ENCODE peak calls at places on chromosome 14, in ten cellular contexts. A is A673, Z is GM13977, X is neural crest cell, V is B cell, E is breast epithelium, K is bronchial epithelial cell, R is mucosa of descending colon, U is HFFc6, N is fibroblast of the aortic adventitia. H is an unnamed sample.

GRCh38 chr14:66003082-66003740 is 483.0 kb upstream of the CCDC196 start:
- DNase-seq in V (no peak), N (no peak), A (no peak), X (no peak), U (no peak), Z (no peak), R (no peak), K (peak), E (no peak), H (no peak)

GRCh38 chr14:23095196-23096108 is at the start of gene C14orf119:
- DNase-seq in A (peak), R (peak), X (no peak), E (peak), N (peak), U (peak), Z (peak), V (peak), K (peak), H (peak)

GRCh38 chr14:100677152-100677924 is 49.4 kb upstream of the DLK1 start:
- DNase-seq in U (peak), A (peak), R (no peak), E (no peak), V (no peak), X (no peak), K (no peak), Z (no peak), N (peak), H (no peak)

GRCh38 chr14:32049361-32050103 is 27.6 kb upstream of the ARHGAP5 start:
- DNase-seq in X (no peak), U (no peak), K (no peak), A (no peak), Z (no peak), V (peak), E (no peak), R (no peak), N (no peak), H (no peak)

GRCh38 chr14:55160989-55161388 is 30.4 kb downstream of the DLGAP5 start:
- DNase-seq in E (no peak), N (peak), A (peak), X (no peak), V (peak), U (peak), Z (peak), R (no peak), K (peak), H (no peak)

GRCh38 chr14:44700694-44701093 is 193.6 kb upstream of the FSCB start:
- DNase-seq in R (no peak), E (no peak), Z (no peak), A (no peak), V (no peak), N (no peak), X (no peak), K (no peak), U (no peak), H (no peak)

GRCh38 chr14:101780887-101781239 is 19.4 kb downstream of the PPP2R5C start:
- DNase-seq in Z (no peak), R (no peak), U (no peak), A (no peak), E (no peak), X (no peak), K (no peak), V (peak), N (no peak), H (peak)

GRCh38 chr14:38129705-38130104 is 78.0 kb upstream of the SSTR1 start:
- DNase-seq in V (no peak), A (no peak), E (no peak), U (no peak), K (no peak), X (no peak), N (no peak), Z (no peak), R (no peak), H (no peak)

GRCh38 chr14:36955376-36955775 is 217.0 kb downstream of the SLC25A21 start:
- DNase-seq in U (no peak), A (no peak), E (no peak), K (no peak), R (no peak), Z (no peak), V (no peak), N (no peak), X (no peak), H (no peak)

GRCh38 chr14:23077962-23078361 is 17.0 kb downstream of the ACIN1 start:
- DNase-seq in N (no peak), R (no peak), V (no peak), A (no peak), X (no peak), K (no peak), E (no peak), U (no peak), Z (no peak), H (no peak)

GRCh38 chr14:38003746-38004609 is 203.7 kb upstream of the SSTR1 start:
- DNase-seq in R (no peak), E (no peak), A (no peak), N (no peak), Z (no peak), X (no peak), V (no peak), K (no peak), U (no peak), H (no peak)

GRCh38 chr14:94342334-94342934 is 19.3 kb upstream of the SERPINA6 start:
- DNase-seq in V (no peak), N (peak), X (no peak), K (peak), U (peak), E (peak), Z (no peak), A (peak), R (peak), H (no peak)

GRCh38 chr14:66009104-66009503 is 477.1 kb upstream of the CCDC196 start:
- DNase-seq in V (no peak), K (peak), X (no peak), N (peak), A (peak), U (peak), R (peak), Z (no peak), E (no peak), H (no peak)

GRCh38 chr14:22977684-22978486 is 4.5 kb downstream of the AJUBA start:
- DNase-seq in U (peak), E (peak), K (peak), Z (no peak), R (peak), V (no peak), N (peak), A (no peak), X (peak), H (peak)

GRCh38 chr14:76089575-76089974 is 62.1 kb upstream of the GPATCH2L start:
- DNase-seq in N (no peak), R (no peak), E (no peak), V (no peak), U (no peak), A (no peak), X (no peak), K (no peak), Z (no peak), H (no peak)

GRCh38 chr14:105529506-105530445 is 3.4 kb downstream of the TMEM121 start:
- DNase-seq in U (no peak), R (peak), X (no peak), K (no peak), N (no peak), V (peak), E (no peak), A (no peak), Z (peak), H (no peak)

GRCh38 chr14:31543969-31544799 is 17.0 kb upstream of the NUBPL start:
- DNase-seq in K (no peak), A (no peak), V (no peak), E (no peak), N (peak), Z (no peak), U (peak), X (no peak), R (no peak), H (no peak)

GRCh38 chr14:26597136-26598080 is at the start of gene NOVA1:
- DNase-seq in U (no peak), A (no peak), R (peak), X (peak), N (peak), Z (no peak), V (no peak), K (no peak), E (no peak), H (peak)

GRCh38 chr14:102078344-102078743 is 8.5 kb downstream of the HSP90AA1 start:
- DNase-seq in R (no peak), N (no peak), K (no peak), E (no peak), A (no peak), X (no peak), U (no peak), V (no peak), Z (no peak), H (no peak)

GRCh38 chr14:32329146-32329545 is at the start of gene AKAP6:
- DNase-seq in N (no peak), V (no peak), E (no peak), K (no peak), R (no peak), X (peak), U (no peak), Z (no peak), A (no peak), H (no peak)

GRCh38 chr14:64729386-64730060 is 25.3 kb downstream of the PLEKHG3 start:
- DNase-seq in U (no peak), Z (no peak), X (no peak), E (no peak), V (no peak), R (no peak), N (no peak), A (no peak), K (no peak), H (no peak)

GRCh38 chr14:104239185-104239775 is 100.9 kb downstream of the KIF26A start:
- DNase-seq in K (no peak), U (no peak), Z (no peak), E (no peak), X (no peak), V (no peak), R (no peak), N (no peak), A (no peak), H (no peak)

DNA sequence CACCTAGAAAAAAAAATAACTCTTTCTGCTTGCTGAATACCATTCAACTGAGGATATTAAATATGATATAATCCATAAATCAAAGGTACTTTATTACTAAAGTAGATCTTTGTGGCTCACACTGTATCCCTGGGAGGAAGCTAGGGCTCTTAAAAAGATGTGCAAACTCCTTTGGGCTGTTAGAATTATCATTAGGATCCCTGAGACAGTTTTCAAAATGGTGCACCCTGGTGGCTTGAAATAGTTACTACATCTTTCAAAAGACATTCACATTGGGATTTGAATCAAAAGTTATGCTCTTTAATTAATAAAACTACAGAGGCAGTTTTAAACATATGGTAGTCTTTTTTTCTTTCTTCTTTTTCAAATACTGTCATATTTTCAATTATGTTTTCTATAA is 228.5 kb upstream of the G2E3 start:
- DNase-seq in V (no peak), N (no peak), Z (no peak), X (no peak), U (no peak), A (peak), K (peak), E (no peak), R (no peak), H (no peak)
- TF ChIP-seq CTCF in V (peak), N (peak), Z (peak), X (peak), U (peak), A (peak), K (no peak), E (no peak), R (no peak), H (peak)

DNA sequence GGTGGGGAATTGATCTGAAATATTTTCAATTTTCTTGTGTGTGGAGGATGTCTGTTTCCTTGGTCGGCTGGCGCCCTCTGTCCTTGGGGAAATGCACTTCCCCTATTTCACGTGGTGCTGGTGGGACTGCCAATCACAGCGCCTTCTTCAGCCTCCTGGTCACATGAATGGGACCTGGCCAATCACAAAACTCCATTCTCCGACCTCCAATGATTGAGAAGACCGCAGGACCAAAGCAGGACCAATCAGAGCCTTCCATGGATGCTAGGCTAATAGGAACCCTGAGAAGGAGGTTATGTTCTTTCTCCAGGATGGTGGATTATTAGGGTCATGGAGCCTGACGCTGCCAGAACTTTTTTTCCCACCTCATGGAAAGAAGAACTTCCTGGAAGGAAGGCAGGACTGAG is 188.7 kb downstream of the TTC8 start:
- DNase-seq in X (no peak), R (peak), U (peak), E (no peak), N (peak), K (peak), V (no peak), Z (no peak), A (peak), H (no peak)
- TF ChIP-seq CTCF in X (peak), R (peak), U (peak), E (no peak), N (peak), K (peak), V (no peak), Z (peak), A (peak), H (no peak)

GRCh38 chr14:68941820-68942219 is 37.3 kb downstream of the ACTN1 start:
- DNase-seq in K (peak), V (no peak), R (no peak), A (peak), N (peak), U (peak), E (peak), Z (no peak), X (no peak), H (peak)
- TF ChIP-seq CTCF in K (peak), V (no peak), R (no peak), A (peak), N (peak), U (peak), E (peak), Z (no peak), X (no peak), H (no peak)

GRCh38 chr14:73231874-73232851 is 5.1 kb upstream of the PAPLN start:
- DNase-seq in U (no peak), A (no peak), N (no peak), Z (peak), V (no peak), K (no peak), X (no peak), E (no peak), R (no peak), H (peak)
- TF ChIP-seq CTCF in U (peak), A (no peak), N (peak), Z (peak), V (peak), K (peak), X (peak), E (no peak), R (no peak), H (peak)

GRCh38 chr14:51398898-51399297 is 158.9 kb downstream of the TMX1 start:
- DNase-seq in X (no peak), A (no peak), U (peak), R (no peak), N (peak), K (peak), E (no peak), Z (no peak), V (no peak), H (no peak)
- TF ChIP-seq CTCF in X (no peak), A (no peak), U (peak), R (no peak), N (peak), K (peak), E (no peak), Z (no peak), V (no peak), H (no peak)

GRCh38 chr14:70638416-70638815 is 3.3 kb upstream of the TTC9 start:
- DNase-seq in V (no peak), N (no peak), E (no peak), R (no peak), A (peak), U (no peak), X (no peak), Z (no peak), K (no peak), H (no peak)

GRCh38 chr14:70644016-70644415 is 2.3 kb downstream of the TTC9 start:
- DNase-seq in K (no peak), A (no peak), V (no peak), E (no peak), X (no peak), Z (no peak), R (no peak), N (no peak), U (no peak), H (no peak)

GRCh38 chr14:70642313-70643235 is 858 bp downstream of the TTC9 start:
- DNase-seq in X (peak), V (peak), Z (peak), E (no peak), R (no peak), A (peak), N (no peak), K (no peak), U (no peak), H (peak)

GRCh38 chr14:70641548-70642312 is at the start of gene TTC9:
- DNase-seq in E (no peak), N (no peak), R (no peak), U (no peak), K (no peak), X (peak), V (peak), Z (peak), A (peak), H (peak)

GRCh38 chr14:70640938-70641547 is 673 bp upstream of the TTC9 start:
- DNase-seq in X (no peak), R (peak), A (no peak), V (peak), Z (peak), E (no peak), K (peak), U (no peak), N (peak), H (peak)
- TF ChIP-seq CTCF in X (no peak), R (no peak), A (no peak), V (no peak), Z (peak), E (no peak), K (no peak), U (no peak), N (no peak), H (no peak)

DNA sequence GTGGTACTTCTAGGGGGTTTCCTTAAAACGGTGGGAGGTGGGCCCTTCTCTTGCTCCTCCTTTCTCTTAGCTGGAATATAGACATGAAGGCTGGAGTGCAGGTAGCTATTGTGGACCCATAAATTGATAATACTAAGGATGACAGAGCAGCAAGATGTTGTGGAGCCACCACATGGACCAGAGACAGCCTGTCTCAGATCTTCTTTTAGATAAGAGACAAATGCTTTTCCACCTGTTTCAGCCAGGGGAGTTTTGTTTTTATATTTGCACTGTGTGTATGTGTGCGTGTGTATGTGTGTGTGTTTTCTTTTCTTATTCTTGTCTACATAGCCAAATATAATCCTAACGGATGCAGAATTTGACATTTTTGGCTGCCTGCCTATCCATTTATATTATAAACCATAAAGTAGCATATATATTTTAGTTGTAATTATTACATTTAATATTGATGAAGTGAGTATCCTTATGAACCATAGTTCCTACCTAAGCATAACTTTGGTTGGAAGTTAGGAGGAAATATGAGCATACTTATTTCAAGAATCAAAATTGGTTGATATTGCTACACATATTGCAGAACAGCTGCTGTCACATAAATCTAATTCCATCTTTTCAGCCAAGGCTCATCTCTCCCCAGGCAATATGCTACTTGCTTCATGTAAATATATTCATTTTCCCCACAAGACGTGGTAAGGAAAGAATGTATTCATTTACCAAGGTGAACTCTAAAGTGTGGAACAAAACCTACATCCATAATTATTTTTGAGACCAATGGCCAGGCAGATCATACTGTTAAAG is 62.7 kb upstream of the HIF1A start:
- DNase-seq in Z (no peak), E (no peak), K (no peak), N (no peak), X (no peak), U (no peak), R (no peak), V (no peak), A (no peak), H (no peak)
- TF ChIP-seq CTCF in Z (no peak), E (no peak), K (no peak), N (no peak), X (no peak), U (no peak), R (no peak), V (no peak), A (no peak), H (no peak)

H was measured in endothelial cell.